ENCODE peak calls at places on chromosome X, in nine cellular contexts. One of them, this sample, is unnamed.

GRCh38 chrX:113651306-113651705 is 810.7 kb upstream of the AMOT start:
- DNase-seq in globus pallidus: no peak
- DNase-seq in OCI-M1: no peak
- DNase-seq in fibroblast of the aortic adventitia: no peak
- DNase-seq in activated CD4-positive, alpha-beta T cell treated with anti-CD3 and anti-CD28 coated beads, Interleukin-2, amount 50 U/mL, for 24 hours: no peak
- DNase-seq in astrocyte: no peak
- DNase-seq in astrocyte of the hippocampus: no peak
- DNase-seq in lower lobe of right lung: no peak
- DNase-seq in posterior vena cava: no peak
- DNase-seq in this sample: no peak

GRCh38 chrX:10904220-10904619 is 206.9 kb upstream of the HCCS start:
- DNase-seq in globus pallidus: no peak
- DNase-seq in posterior vena cava: no peak
- DNase-seq in astrocyte: peak; percentile 69
- DNase-seq in activated CD4-positive, alpha-beta T cell treated with anti-CD3 and anti-CD28 coated beads, Interleukin-2, amount 50 U/mL, for 24 hours: no peak
- DNase-seq in astrocyte of the hippocampus: peak; percentile 37
- DNase-seq in fibroblast of the aortic adventitia: peak; percentile 78
- DNase-seq in OCI-M1: no peak
- DNase-seq in lower lobe of right lung: no peak
- DNase-seq in this sample: peak; percentile 53

GRCh38 chrX:17098516-17099247 is 152.2 kb downstream of the REPS2 start:
- DNase-seq in astrocyte of the hippocampus: no peak
- DNase-seq in lower lobe of right lung: no peak
- DNase-seq in OCI-M1: no peak
- DNase-seq in astrocyte: no peak
- DNase-seq in posterior vena cava: no peak
- DNase-seq in fibroblast of the aortic adventitia: no peak
- DNase-seq in globus pallidus: no peak
- DNase-seq in activated CD4-positive, alpha-beta T cell treated with anti-CD3 and anti-CD28 coated beads, Interleukin-2, amount 50 U/mL, for 24 hours: no peak
- DNase-seq in this sample: no peak

GRCh38 chrX:11446331-11446730 is 153.1 kb downstream of the AMELX start:
- DNase-seq in astrocyte: peak; percentile 78
- DNase-seq in lower lobe of right lung: no peak
- DNase-seq in astrocyte of the hippocampus: peak; percentile 73
- DNase-seq in OCI-M1: no peak
- DNase-seq in fibroblast of the aortic adventitia: peak; percentile 81
- DNase-seq in globus pallidus: no peak
- DNase-seq in activated CD4-positive, alpha-beta T cell treated with anti-CD3 and anti-CD28 coated beads, Interleukin-2, amount 50 U/mL, for 24 hours: no peak
- DNase-seq in posterior vena cava: no peak
- DNase-seq in this sample: peak; percentile 60

GRCh38 chrX:112913807-112914206 is 73.2 kb upstream of the AMOT start:
- DNase-seq in lower lobe of right lung: no peak
- DNase-seq in activated CD4-positive, alpha-beta T cell treated with anti-CD3 and anti-CD28 coated beads, Interleukin-2, amount 50 U/mL, for 24 hours: no peak
- DNase-seq in astrocyte of the hippocampus: no peak
- DNase-seq in fibroblast of the aortic adventitia: no peak
- DNase-seq in OCI-M1: no peak
- DNase-seq in posterior vena cava: no peak
- DNase-seq in globus pallidus: no peak
- DNase-seq in astrocyte: no peak
- DNase-seq in this sample: no peak

GRCh38 chrX:154457491-154458115 is 478 bp upstream of the PLXNA3 start:
- DNase-seq in fibroblast of the aortic adventitia: no peak
- DNase-seq in astrocyte: no peak
- DNase-seq in globus pallidus: no peak
- DNase-seq in lower lobe of right lung: peak; percentile 60
- DNase-seq in activated CD4-positive, alpha-beta T cell treated with anti-CD3 and anti-CD28 coated beads, Interleukin-2, amount 50 U/mL, for 24 hours: no peak
- DNase-seq in posterior vena cava: no peak
- DNase-seq in OCI-M1: peak; percentile 17
- DNase-seq in astrocyte of the hippocampus: peak; percentile 60
- DNase-seq in this sample: peak; percentile 18

GRCh38 chrX:154398668-154399526 is 720 bp downstream of the RPL10 start:
- DNase-seq in activated CD4-positive, alpha-beta T cell treated with anti-CD3 and anti-CD28 coated beads, Interleukin-2, amount 50 U/mL, for 24 hours: peak; percentile 63
- DNase-seq in astrocyte: peak; percentile 40
- DNase-seq in astrocyte of the hippocampus: peak; percentile 88
- DNase-seq in posterior vena cava: peak; percentile 97
- DNase-seq in globus pallidus: peak; percentile 79
- DNase-seq in OCI-M1: peak; percentile 90
- DNase-seq in fibroblast of the aortic adventitia: peak; percentile 82
- DNase-seq in lower lobe of right lung: peak; percentile 92
- DNase-seq in this sample: peak; percentile 66

GRCh38 chrX:39894626-39895025 is 203.1 kb downstream of the BCOR start:
- DNase-seq in lower lobe of right lung: peak; percentile 61
- DNase-seq in activated CD4-positive, alpha-beta T cell treated with anti-CD3 and anti-CD28 coated beads, Interleukin-2, amount 50 U/mL, for 24 hours: no peak
- DNase-seq in fibroblast of the aortic adventitia: no peak
- DNase-seq in globus pallidus: no peak
- DNase-seq in astrocyte: no peak
- DNase-seq in OCI-M1: no peak
- DNase-seq in astrocyte of the hippocampus: no peak
- DNase-seq in posterior vena cava: no peak
- DNase-seq in this sample: no peak

GRCh38 chrX:48831136-48831908 is 4.1 kb downstream of the PCSK1N start:
- DNase-seq in posterior vena cava: no peak
- DNase-seq in activated CD4-positive, alpha-beta T cell treated with anti-CD3 and anti-CD28 coated beads, Interleukin-2, amount 50 U/mL, for 24 hours: no peak
- DNase-seq in lower lobe of right lung: no peak
- DNase-seq in astrocyte of the hippocampus: no peak
- DNase-seq in globus pallidus: no peak
- DNase-seq in astrocyte: no peak
- DNase-seq in OCI-M1: no peak
- DNase-seq in fibroblast of the aortic adventitia: no peak
- DNase-seq in this sample: no peak

GRCh38 chrX:137052641-137053235 is 18.9 kb upstream of the GPR101 start:
- DNase-seq in lower lobe of right lung: no peak
- DNase-seq in fibroblast of the aortic adventitia: no peak
- DNase-seq in astrocyte: no peak
- DNase-seq in posterior vena cava: no peak
- DNase-seq in OCI-M1: no peak
- DNase-seq in astrocyte of the hippocampus: no peak
- DNase-seq in activated CD4-positive, alpha-beta T cell treated with anti-CD3 and anti-CD28 coated beads, Interleukin-2, amount 50 U/mL, for 24 hours: peak; percentile 3
- DNase-seq in globus pallidus: no peak
- DNase-seq in this sample: no peak

GRCh38 chrX:119790977-119791436 is 423 bp downstream of the RPL39 start:
- DNase-seq in astrocyte: peak; percentile 10
- DNase-seq in astrocyte of the hippocampus: peak; percentile 41
- DNase-seq in globus pallidus: peak; percentile 42
- DNase-seq in lower lobe of right lung: no peak
- DNase-seq in OCI-M1: peak; percentile 67
- DNase-seq in fibroblast of the aortic adventitia: peak; percentile 49
- DNase-seq in posterior vena cava: no peak
- DNase-seq in activated CD4-positive, alpha-beta T cell treated with anti-CD3 and anti-CD28 coated beads, Interleukin-2, amount 50 U/mL, for 24 hours: peak; percentile 29
- DNase-seq in this sample: no peak

GRCh38 chrX:154140206-154140605 is 3.8 kb upstream of the OPN1LW start:
- DNase-seq in astrocyte of the hippocampus: no peak
- DNase-seq in astrocyte: no peak
- DNase-seq in globus pallidus: no peak
- DNase-seq in fibroblast of the aortic adventitia: no peak
- DNase-seq in activated CD4-positive, alpha-beta T cell treated with anti-CD3 and anti-CD28 coated beads, Interleukin-2, amount 50 U/mL, for 24 hours: no peak
- DNase-seq in posterior vena cava: no peak
- DNase-seq in lower lobe of right lung: no peak
- DNase-seq in OCI-M1: no peak
- DNase-seq in this sample: no peak

GRCh38 chrX:139112432-139112831 is 400.9 kb upstream of the FGF13 start:
- DNase-seq in posterior vena cava: no peak
- DNase-seq in astrocyte: peak; percentile 67
- DNase-seq in globus pallidus: no peak
- DNase-seq in OCI-M1: no peak
- DNase-seq in activated CD4-positive, alpha-beta T cell treated with anti-CD3 and anti-CD28 coated beads, Interleukin-2, amount 50 U/mL, for 24 hours: no peak
- DNase-seq in fibroblast of the aortic adventitia: peak; percentile 86
- DNase-seq in lower lobe of right lung: no peak
- DNase-seq in astrocyte of the hippocampus: peak; percentile 75
- DNase-seq in this sample: no peak

GRCh38 chrX:31459361-31459760 is 387.5 kb upstream of the FTHL17 start:
- DNase-seq in astrocyte of the hippocampus: no peak
- DNase-seq in posterior vena cava: no peak
- DNase-seq in OCI-M1: no peak
- DNase-seq in activated CD4-positive, alpha-beta T cell treated with anti-CD3 and anti-CD28 coated beads, Interleukin-2, amount 50 U/mL, for 24 hours: no peak
- DNase-seq in fibroblast of the aortic adventitia: peak; percentile 54
- DNase-seq in astrocyte: peak; percentile 40
- DNase-seq in lower lobe of right lung: no peak
- DNase-seq in globus pallidus: no peak
- DNase-seq in this sample: peak; percentile 8